ENCODE peak calls at places on chromosomes 5 and 9, in four cellular contexts. B is spleen, Z is fibroblast of mammary gland, I is esophagus muscularis mucosa. F is an unnamed sample.

GRCh38 chr9:100167176-100167575 is 68.1 kb downstream of the INVS start:
- DNase-seq in I (no peak), B (no peak), Z (peak), F (no peak)

GRCh38 chr5:73948289-73948688 is 322.3 kb downstream of the ARHGEF28 start:
- DNase-seq in I (peak), Z (peak), B (no peak), F (no peak)

GRCh38 chr5:133508314-133508713 is 104.0 kb downstream of the FSTL4 start:
- DNase-seq in B (no peak), I (no peak), Z (no peak), F (no peak)

GRCh38 chr5:15621094-15621493 is 121.1 kb downstream of the FBXL7 start:
- DNase-seq in B (no peak), Z (peak), I (no peak), F (no peak)

GRCh38 chr9:19498015-19498414 is 89.2 kb downstream of the ACER2 start:
- DNase-seq in I (peak), Z (peak), B (no peak), F (peak)

GRCh38 chr5:150637245-150638052 is 3.0 kb upstream of the SYNPO start:
- DNase-seq in I (no peak), Z (peak), B (no peak), F (peak)

GRCh38 chr5:173970878-173971650 is 17.9 kb upstream of the C5orf47 start:
- DNase-seq in Z (peak), B (no peak), I (no peak), F (no peak)

GRCh38 chr5:80069918-80070318 is 34.8 kb downstream of the THBS4 start:
- DNase-seq in Z (no peak), B (no peak), I (no peak), F (no peak)

GRCh38 chr5:77812926-77813589 is 36.9 kb upstream of the TBCA start:
- DNase-seq in I (no peak), Z (no peak), B (no peak), F (no peak)

GRCh38 chr9:89168901-89169813 is 9.5 kb downstream of the SHC3 start:
- DNase-seq in I (peak), Z (no peak), B (no peak), F (no peak)

GRCh38 chr5:75601996-75602395 is 9.3 kb upstream of the ANKDD1B start:
- DNase-seq in Z (peak), I (no peak), B (no peak), F (peak)

GRCh38 chr9:93108301-93109041 is 12.5 kb downstream of the CARD19 start:
- DNase-seq in I (no peak), Z (no peak), B (peak), F (no peak)

GRCh38 chr5:72600401-72600981 is 93.3 kb upstream of the ZNF366 start:
- DNase-seq in Z (peak), B (no peak), I (no peak), F (peak)

GRCh38 chr5:132369012-132369470 is 469 bp upstream of the SLC22A5 start:
- DNase-seq in Z (no peak), B (no peak), I (no peak), F (no peak)

GRCh38 chr9:86534572-86535258 is 180.5 kb upstream of the TUT7 start:
- DNase-seq in Z (peak), B (no peak), I (no peak), F (peak)

GRCh38 chr5:150638053-150638444 is 2.4 kb upstream of the SYNPO start:
- DNase-seq in I (no peak), B (no peak), Z (no peak), F (no peak)

GRCh38 chr9:101047848-101048402 is 19.4 kb downstream of the PLPPR1 start:
- DNase-seq in I (no peak), Z (peak), B (no peak), F (no peak)

GRCh38 chr5:97078958-97079357 is 63.5 kb downstream of the LIX1 start:
- DNase-seq in I (peak), Z (peak), B (no peak), F (no peak)

GRCh38 chr5:62343428-62343827 is 37.4 kb downstream of the KIF2A start:
- DNase-seq in B (no peak), I (no peak), Z (peak), F (no peak)

GRCh38 chr5:116514521-116514920 is 60.1 kb downstream of the SEMA6A start:
- DNase-seq in B (no peak), Z (no peak), I (no peak), F (no peak)

GRCh38 chr5:130141689-130142320 is 237.5 kb downstream of the CHSY3 start:
- DNase-seq in Z (peak), I (no peak), B (no peak), F (peak)

GRCh38 chr9:27353405-27354229 is 56.7 kb upstream of the EQTN start:
- DNase-seq in B (peak), Z (no peak), I (no peak), F (no peak)

GRCh38 chr5:120942551-120942950 is 478.5 kb downstream of the PRR16 start:
- DNase-seq in B (no peak), Z (peak), I (no peak), F (no peak)

GRCh38 chr5:1162276-1162675 is 39.1 kb upstream of the SLC6A19 start:
- DNase-seq in B (no peak), Z (no peak), I (no peak), F (no peak)

GRCh38 chr5:16695779-16696178 is 79.0 kb upstream of the RETREG1 start:
- DNase-seq in B (no peak), Z (no peak), I (no peak), F (no peak)

GRCh38 chr5:95241635-95242034 is 43.3 kb downstream of the MCTP1 start:
- DNase-seq in Z (no peak), B (no peak), I (no peak), F (no peak)

GRCh38 chr9:95425910-95426551 is 90.7 kb downstream of the PTCH1 start:
- DNase-seq in I (no peak), B (no peak), Z (peak), F (peak)

GRCh38 chr5:151551985-151552384 is 39.1 kb downstream of the FAT2 start:
- DNase-seq in Z (no peak), B (no peak), I (no peak), F (no peak)

GRCh38 chr5:97495301-97495700 is 312.3 kb upstream of the RIOK2 start:
- DNase-seq in I (no peak), B (no peak), Z (no peak), F (no peak)

GRCh38 chr5:14036514-14036913 is 92.0 kb upstream of the DNAH5 start:
- DNase-seq in I (no peak), B (no peak), Z (peak), F (no peak)

GRCh38 chr9:89036383-89036782 is 45.1 kb downstream of the S1PR3 start:
- DNase-seq in B (no peak), I (peak), Z (no peak), F (peak)

GRCh38 chr5:1793966-1794895 is 5.4 kb downstream of the MRPL36 start:
- DNase-seq in B (no peak), Z (peak), I (no peak), F (peak)

GRCh38 chr5:38716516-38716915 is 129.3 kb upstream of the OSMR start:
- DNase-seq in Z (no peak), B (no peak), I (no peak), F (no peak)

GRCh38 chr9:81902191-81902590 is 26.0 kb upstream of the SPATA31D4 start:
- DNase-seq in I (no peak), Z (peak), B (no peak), F (no peak)

DNA sequence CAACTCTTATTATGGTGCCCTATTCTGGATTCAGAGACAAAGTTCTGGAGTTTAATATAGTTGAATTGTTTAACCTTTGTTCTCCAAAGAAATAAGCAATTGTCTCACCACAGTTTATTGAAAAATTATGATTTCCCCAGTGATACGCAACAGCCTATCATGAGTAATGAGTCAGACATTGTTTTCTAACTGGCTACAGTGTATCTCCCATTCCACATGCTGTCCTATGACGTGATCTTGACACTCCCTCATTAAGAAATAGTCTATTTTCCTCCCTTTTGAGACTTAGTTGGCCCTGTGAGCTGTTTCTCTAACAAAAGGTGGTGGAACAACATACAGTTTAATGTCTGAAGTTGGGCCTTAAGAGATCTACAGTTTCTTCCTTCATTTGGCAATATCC is 1290.6 kb upstream of the CDH6 start:
- DNase-seq in B (no peak), Z (no peak), I (no peak), F (no peak)
- TF ChIP-seq CTCF in B (no peak), Z (no peak), I (no peak), F (no peak)

GRCh38 chr9:127053908-127054307 is 68.5 kb downstream of the ANGPTL2 start:
- DNase-seq in Z (no peak), B (no peak), I (peak), F (no peak)

GRCh38 chr9:127050581-127050980 is 71.9 kb downstream of the ANGPTL2 start:
- DNase-seq in B (no peak), I (no peak), Z (no peak), F (no peak)

GRCh38 chr9:127050152-127050551 is 72.3 kb downstream of the ANGPTL2 start:
- DNase-seq in B (no peak), I (no peak), Z (no peak), F (no peak)

GRCh38 chr9:127053057-127053821 is 69.2 kb downstream of the ANGPTL2 start:
- DNase-seq in B (no peak), I (peak), Z (no peak), F (peak)

DNA sequence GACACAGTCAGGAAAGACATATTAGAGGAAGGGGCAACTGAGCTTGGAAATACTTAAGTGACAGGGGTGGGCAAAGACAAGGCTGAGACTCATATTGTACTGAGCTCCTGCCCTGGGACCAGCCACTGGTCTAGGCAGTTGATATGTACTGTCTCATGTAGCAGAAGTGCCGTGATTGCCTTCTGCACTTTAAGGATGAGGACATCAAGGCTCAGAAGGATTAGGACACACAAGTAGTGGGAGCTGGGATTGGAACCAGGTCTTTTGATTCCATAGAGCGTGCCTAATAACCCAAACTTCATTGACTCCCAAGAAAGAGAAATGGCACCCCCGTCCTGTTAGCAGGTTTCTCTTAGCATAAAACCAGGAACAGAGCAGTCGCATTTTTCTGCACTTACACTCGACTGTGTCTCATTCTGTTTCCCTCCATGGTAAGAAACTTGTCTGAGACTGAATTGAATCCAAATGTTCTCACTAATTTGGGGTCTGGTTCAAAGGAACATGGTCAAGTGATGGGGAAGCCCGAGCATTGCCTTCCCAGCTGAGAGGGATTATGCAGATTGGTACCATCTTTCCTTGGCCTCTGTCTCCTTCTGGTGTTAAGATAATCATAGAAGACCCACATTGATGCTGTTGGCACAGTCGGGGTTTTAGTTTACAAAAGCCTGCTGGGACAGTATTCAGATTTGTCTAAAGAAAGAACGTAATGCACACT is 70.4 kb downstream of the ANGPTL2 start:
- DNase-seq in I (peak), Z (no peak), B (no peak), F (no peak)
- H3K4me3 ChIP-seq in I (no peak), Z (no peak), B (no peak), F (no peak)

GRCh38 chr5:178177569-178177968 is 9.6 kb downstream of the GMCL2 start:
- DNase-seq in Z (no peak), I (no peak), B (no peak), F (no peak)
- TF ChIP-seq CTCF in Z (no peak), I (no peak), B (no peak), F (no peak)

GRCh38 chr9:135703726-135704125 is 1.7 kb downstream of the KCNT1 start:
- DNase-seq in I (no peak), Z (no peak), B (no peak), F (no peak)

GRCh38 chr9:135700525-135700924 is 1.2 kb upstream of the SOHLH1 start:
- DNase-seq in I (no peak), B (no peak), Z (no peak), F (no peak)

GRCh38 chr9:135701067-135701967 is 668 bp upstream of the KCNT1 start:
- DNase-seq in I (no peak), Z (no peak), B (no peak), F (no peak)

GRCh38 chr9:135704366-135704947 is 2.5 kb downstream of the KCNT1 start:
- DNase-seq in Z (no peak), I (no peak), B (peak), F (no peak)

GRCh38 chr9:135702002-135702721 is at the start of gene KCNT1:
- DNase-seq in Z (peak), B (no peak), I (no peak), F (peak)
- H3K4me3 ChIP-seq in Z (no peak), B (no peak), I (peak), F (no peak)

DNA sequence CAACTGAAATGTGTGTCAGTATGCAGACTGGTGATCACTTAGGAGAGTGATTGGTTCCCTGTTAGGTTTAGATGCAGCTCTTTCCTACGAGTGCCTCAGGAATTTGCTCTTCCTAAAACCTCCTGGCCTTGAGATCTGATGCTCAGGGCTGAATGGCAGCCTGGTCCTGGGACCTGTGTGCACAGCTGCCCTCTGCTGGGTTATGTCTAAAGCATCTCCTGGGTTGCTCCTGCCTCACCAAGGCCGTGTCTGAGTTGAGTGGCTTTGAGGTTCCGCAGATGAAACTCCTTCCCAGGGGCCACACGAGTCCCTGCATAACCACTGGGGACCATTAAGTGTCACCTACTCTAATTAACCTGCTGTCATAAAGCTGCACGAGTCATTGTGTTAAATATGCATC is 59.5 kb downstream of the MVB12B start:
- DNase-seq in B (no peak), Z (no peak), I (no peak), F (no peak)
- TF ChIP-seq CTCF in B (no peak), Z (peak), I (no peak), F (no peak)

DNA sequence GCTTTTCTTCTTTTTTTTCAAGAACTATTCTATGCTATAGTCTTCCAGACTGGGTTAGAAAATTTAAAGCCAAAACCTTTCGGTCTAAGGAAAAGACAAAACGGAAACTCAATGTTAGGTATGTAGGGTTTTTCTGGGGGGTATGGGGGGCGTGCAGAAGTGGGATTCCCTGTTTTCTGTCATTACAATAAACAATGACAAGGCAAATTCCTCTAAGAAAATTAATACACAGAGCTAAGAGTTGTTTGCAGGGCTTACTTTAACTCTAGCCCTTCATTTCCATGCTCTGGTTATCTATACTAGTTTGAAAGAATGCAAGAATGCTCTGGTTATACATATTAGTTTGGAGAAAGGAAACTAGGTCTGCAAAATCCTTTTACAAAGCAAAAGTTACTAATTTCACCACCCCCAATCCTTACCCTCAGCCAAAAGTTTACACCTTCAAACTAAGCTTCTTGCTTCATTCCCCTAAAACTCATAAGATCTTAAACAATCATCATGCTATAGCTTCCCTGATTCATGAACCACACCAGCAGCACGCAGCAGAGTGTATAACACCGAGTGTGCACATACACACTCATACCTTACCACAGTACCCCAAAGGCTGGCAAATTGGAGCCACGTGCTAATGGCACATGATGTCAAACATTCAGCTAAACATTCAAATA is 89.1 kb upstream of the NR5A1 start:
- DNase-seq in I (no peak), Z (no peak), B (no peak), F (no peak)
- H3K4me3 ChIP-seq in I (no peak), Z (no peak), B (no peak), F (no peak)

GRCh38 chr5:164255598-164256213 is 750.3 kb downstream of the MAT2B start:
- DNase-seq in Z (no peak), I (no peak), B (no peak), F (no peak)
- TF ChIP-seq CTCF in Z (peak), I (no peak), B (no peak), F (no peak)

GRCh38 chr5:169974121-169974770 is 6.0 kb downstream of the INSYN2B start:
- DNase-seq in B (no peak), Z (no peak), I (no peak), F (peak)

GRCh38 chr5:169970334-169970733 is 10.0 kb downstream of the INSYN2B start:
- DNase-seq in Z (no peak), I (no peak), B (no peak), F (no peak)

GRCh38 chr5:169971780-169972179 is 8.5 kb downstream of the INSYN2B start:
- DNase-seq in B (no peak), I (no peak), Z (no peak), F (no peak)

DNA sequence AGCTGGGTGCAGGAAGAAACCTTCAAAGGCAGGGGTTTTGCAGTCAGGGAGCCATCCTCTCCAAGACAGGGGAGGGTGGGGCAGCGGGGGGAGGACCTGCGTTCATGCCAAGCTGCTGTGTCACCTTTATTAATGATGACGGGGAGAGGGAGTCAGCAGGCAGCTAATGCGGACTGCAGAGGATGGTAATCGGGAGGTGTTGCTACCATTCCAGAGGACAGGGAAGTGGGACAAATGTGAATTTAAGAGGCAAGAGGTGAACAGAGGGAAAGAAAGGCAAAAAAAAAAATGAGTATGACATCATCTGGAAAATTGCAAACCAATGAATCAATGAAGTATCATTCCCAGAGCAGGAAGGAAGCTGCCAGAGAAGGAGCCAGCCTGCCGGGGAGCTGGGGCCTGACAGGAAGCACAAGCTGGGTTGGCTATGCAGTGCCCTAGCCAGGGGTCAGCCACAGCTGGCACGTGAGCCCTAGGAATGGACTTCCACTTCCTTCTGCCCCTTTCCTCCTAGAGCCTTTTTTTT is 9.3 kb downstream of the INSYN2B start:
- DNase-seq in Z (peak), I (no peak), B (peak), F (peak)
- H3K4me3 ChIP-seq in Z (no peak), I (no peak), B (no peak), F (no peak)

DNA sequence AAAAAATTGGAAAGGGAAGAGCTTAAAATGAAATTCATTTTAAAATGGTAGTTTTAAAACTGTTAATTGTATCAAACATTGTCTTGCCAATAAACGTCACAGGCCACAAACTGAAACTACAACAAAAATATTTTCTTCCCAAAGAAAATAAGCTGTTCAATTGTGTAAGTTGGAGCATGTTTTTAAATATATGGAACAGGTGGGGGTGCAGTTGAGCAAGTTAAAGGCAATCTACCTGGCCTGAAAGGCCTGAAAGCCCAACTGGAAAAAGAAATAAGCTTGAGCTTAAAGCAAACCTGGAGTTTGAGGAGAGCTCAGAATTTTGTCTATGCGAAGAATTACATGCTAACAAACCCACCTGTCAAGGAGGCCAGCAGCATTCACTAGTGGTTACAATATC is 439.5 kb downstream of the ACTL7B start:
- DNase-seq in Z (peak), B (no peak), I (no peak), F (no peak)
- TF ChIP-seq CTCF in Z (no peak), B (no peak), I (no peak), F (no peak)

GRCh38 chr5:18024542-18024941 is 390.3 kb downstream of the TAF11L14 start:
- DNase-seq in Z (no peak), I (no peak), B (no peak), F (no peak)
- H3K4me3 ChIP-seq in Z (no peak), I (no peak), B (no peak), F (no peak)

F was measured in fibroblast of villous mesenchyme.